ENCODE peak calls at places on chromosome 5, in four cellular contexts. N, I, P and V are unnamed samples.

GRCh38 chr5:129541648-129542251 is 81.7 kb downstream of the ADAMTS19 start:
- DNase-seq in P (peak; percentile 30), N (no peak), I (peak; percentile 2), V (no peak)

GRCh38 chr5:83368835-83369234 is 102.7 kb upstream of the VCAN start:
- DNase-seq in N (no peak), I (no peak), P (no peak), V (no peak)

GRCh38 chr5:138000102-138000723 is 32.7 kb downstream of the FAM13B start:
- DNase-seq in N (no peak), P (no peak), I (peak; percentile 28), V (peak; percentile 7)

GRCh38 chr5:108560581-108560980 is 178.7 kb upstream of the FBXL17 start:
- DNase-seq in I (peak; percentile 13), P (peak; percentile 59), N (peak; percentile 13), V (no peak)

GRCh38 chr5:72133212-72133990 is 26.1 kb downstream of the MAP1B start:
- DNase-seq in I (peak; percentile 54), N (no peak), P (no peak), V (no peak)

GRCh38 chr5:38590846-38591245 is 34.4 kb upstream of the LIFR start:
- DNase-seq in P (no peak), N (no peak), I (no peak), V (no peak)

GRCh38 chr5:158224200-158224599 is 365.3 kb upstream of the CLINT1 start:
- DNase-seq in P (no peak), N (no peak), I (no peak), V (no peak)

GRCh38 chr5:17157294-17157693 is 60.1 kb upstream of the BASP1 start:
- DNase-seq in I (no peak), P (no peak), N (no peak), V (no peak)

GRCh38 chr5:40834391-40834848 is 602 bp downstream of the RPL37 start:
- DNase-seq in N (no peak), P (no peak), I (peak; percentile 35), V (peak; percentile 29)

GRCh38 chr5:135426102-135427082 is 20.8 kb downstream of the DCANP1 start:
- DNase-seq in I (peak; percentile 47), P (peak; percentile 49), N (no peak), V (no peak)

GRCh38 chr5:153965102-153965645 is 73.5 kb downstream of the FAM114A2 start:
- DNase-seq in I (peak; percentile 53), P (peak; percentile 24), N (peak; percentile 20), V (peak; percentile 53)

GRCh38 chr5:160187091-160187490 is 42.2 kb upstream of the FABP6 start:
- DNase-seq in N (no peak), I (no peak), P (no peak), V (no peak)

GRCh38 chr5:53874409-53874808 is 314.0 kb downstream of the NDUFS4 start:
- DNase-seq in N (no peak), P (no peak), I (no peak), V (no peak)

GRCh38 chr5:38640012-38640395 is 83.6 kb upstream of the LIFR start:
- DNase-seq in P (no peak), I (peak; percentile 34), N (no peak), V (no peak)

GRCh38 chr5:162888268-162888667 is 549.1 kb upstream of the CCNG1 start:
- DNase-seq in N (no peak), P (no peak), I (no peak), V (no peak)

GRCh38 chr5:156359452-156359851 is 32.5 kb downstream of the SGCD start:
- DNase-seq in P (peak; percentile 72), N (no peak), I (peak; percentile 41), V (no peak)

GRCh38 chr5:35971186-35971877 is 19.9 kb downstream of the UGT3A1 start:
- DNase-seq in P (no peak), I (peak; percentile 0), N (no peak), V (no peak)

GRCh38 chr5:140556438-140556837 is 835 bp downstream of the SRA1 start:
- DNase-seq in I (no peak), N (no peak), P (no peak), V (no peak)

GRCh38 chr5:126847318-126848221 is 70.6 kb downstream of the LMNB1 start:
- DNase-seq in N (no peak), I (no peak), P (no peak), V (no peak)

GRCh38 chr5:89417515-89417914 is 534.5 kb upstream of the MEF2C start:
- DNase-seq in N (no peak), P (no peak), I (no peak), V (no peak)

GRCh38 chr5:4511996-4512656 is 628.0 kb upstream of the ADAMTS16 start:
- DNase-seq in N (peak; percentile 48), I (peak; percentile 2), P (no peak), V (no peak)